ENCODE peak calls at places on chromosomes 16 and 17, in four cellular contexts. K is adipocyte, Y is HepG2, S is cardiac muscle cell. B is an unnamed sample. For H3K4me1, the result is how much of the 10 kb centered on the place peaks cover.

GRCh38 chr16:49972280-49972679 is 52.7 kb upstream of the CNEP1R1 start:
- DNase-seq in K (no peak), Y (no peak), S (no peak), B (no peak)

GRCh38 chr17:43536236-43537088 is 9.7 kb downstream of the ETV4 start:
- DNase-seq in K (peak), Y (no peak), S (no peak), B (no peak)

GRCh38 chr17:67525239-67526135 is 148.4 kb downstream of the PITPNC1 start:
- DNase-seq in K (no peak), Y (no peak), S (no peak), B (no peak)

GRCh38 chr17:50426814-50427787 is 1.1 kb downstream of the ACSF2 start:
- DNase-seq in K (peak), Y (peak), S (peak), B (peak)

GRCh38 chr16:64657316-64658011 is 464.4 kb downstream of the CDH11 start:
- DNase-seq in K (peak), Y (no peak), S (no peak), B (no peak)

GRCh38 chr16:89573826-89574680 is 1.5 kb upstream of the CPNE7 start:
- DNase-seq in K (no peak), Y (no peak), S (no peak), B (no peak)

GRCh38 chr16:30004811-30005242 is 6.0 kb downstream of the DOC2A start:
- DNase-seq in K (no peak), Y (no peak), S (no peak), B (peak)

GRCh38 chr16:371729-372521 is 1.6 kb upstream of the MRPL28 start:
- DNase-seq in K (no peak), Y (no peak), S (no peak), B (no peak)

GRCh38 chr16:68884867-68885266 is 41.5 kb downstream of the TANGO6 start:
- DNase-seq in K (no peak), Y (no peak), S (no peak), B (no peak)

GRCh38 chr16:85979605-85980004 is 80.6 kb downstream of the IRF8 start:
- DNase-seq in K (no peak), Y (no peak), S (no peak), B (peak)

GRCh38 chr17:27233059-27233458 is 60.9 kb upstream of the WSB1 start:
- DNase-seq in K (no peak), Y (no peak), S (no peak), B (no peak)

GRCh38 chr16:66516172-66516807 is 33.6 kb downstream of the TK2 start:
- DNase-seq in K (no peak), Y (no peak), S (no peak), B (peak)

GRCh38 chr17:78723001-78723796 is 58.9 kb downstream of the CYTH1 start:
- DNase-seq in K (no peak), Y (no peak), S (peak), B (no peak)

GRCh38 chr17:37406635-37407455 is at the start of the genes ACACA and TADA2A:
- DNase-seq in K (peak), Y (peak), S (peak), B (peak)

GRCh38 chr17:50087246-50087911 is 7.8 kb upstream of the PDK2 start:
- DNase-seq in K (peak), Y (peak), S (peak), B (peak)

GRCh38 chr16:24070851-24071250 is 185.3 kb upstream of the CACNG3 start:
- DNase-seq in K (peak), Y (peak), S (peak), B (peak)

GRCh38 chr17:7988750-7989178 is 13.7 kb upstream of the GUCY2D start:
- DNase-seq in K (peak), Y (peak), S (peak), B (peak)

GRCh38 chr16:29645699-29646187 is 17.3 kb upstream of the SPN start:
- DNase-seq in K (no peak), Y (peak), S (no peak), B (peak)

GRCh38 chr16:68450741-68451140 is 2.4 kb upstream of the SMPD3 start:
- DNase-seq in K (no peak), Y (no peak), S (no peak), B (no peak)

GRCh38 chr16:68786685-68787418 is 49.8 kb downstream of the CDH1 start:
- DNase-seq in K (no peak), Y (peak), S (no peak), B (peak)

GRCh38 chr17:71423871-71424546 is 696.8 kb upstream of the SOX9 start:
- DNase-seq in K (no peak), Y (no peak), S (no peak), B (no peak)

GRCh38 chr17:39209317-39210092 is 9.4 kb downstream of the RPL19 start:
- DNase-seq in K (peak), Y (no peak), S (peak), B (no peak)

GRCh38 chr16:12798846-12799245 is 4.8 kb downstream of the CPPED1 start:
- DNase-seq in K (no peak), Y (no peak), S (no peak), B (no peak)

GRCh38 chr17:6101706-6102105 is 31.5 kb downstream of the WSCD1 start:
- DNase-seq in K (no peak), Y (no peak), S (no peak), B (no peak)

GRCh38 chr17:70078549-70078948 is 3.5 kb downstream of the KCNJ16 start:
- DNase-seq in K (no peak), Y (no peak), S (no peak), B (no peak)

GRCh38 chr17:40791116-40791515 is 8.6 kb downstream of the KRT28 start:
- DNase-seq in K (peak), Y (no peak), S (no peak), B (no peak)

GRCh38 chr17:73695035-73695738 is 50.9 kb upstream of the SDK2 start:
- DNase-seq in K (no peak), Y (no peak), S (no peak), B (no peak)

GRCh38 chr17:66299721-66300120 is 2.7 kb upstream of the PRKCA start:
- DNase-seq in K (peak), Y (no peak), S (no peak), B (no peak)

GRCh38 chr17:41967141-41967920 is 736 bp downstream of the CNP start:
- DNase-seq in K (peak), Y (peak), S (peak), B (no peak)

GRCh38 chr16:13390093-13390985 is 488.9 kb downstream of the SHISA9 start:
- DNase-seq in K (no peak), Y (no peak), S (peak), B (no peak)

GRCh38 chr16:49581630-49582298 is 208.2 kb downstream of the C16orf78 start:
- DNase-seq in K (no peak), Y (no peak), S (peak), B (no peak)

GRCh38 chr17:67891481-67892119 is 66.3 kb downstream of the BPTF start:
- DNase-seq in K (peak), Y (no peak), S (peak), B (no peak)

GRCh38 chr17:61065263-61065773 is 334.3 kb upstream of the TBX2 start:
- DNase-seq in K (peak), Y (peak), S (peak), B (peak)

GRCh38 chr16:59886021-59886420 is 1151.9 kb upstream of the GOT2 start:
- DNase-seq in K (peak), Y (no peak), S (no peak), B (no peak)

GRCh38 chr16:19284207-19284606 is 1.3 kb upstream of the CLEC19A start:
- DNase-seq in K (peak), Y (no peak), S (no peak), B (peak)

GRCh38 chr16:66408181-66409048 is 18.7 kb upstream of the BEAN1 start:
- DNase-seq in K (peak), Y (peak), S (peak), B (peak)

GRCh38 chr16:82993874-82994375 is 367.2 kb downstream of the CDH13 start:
- DNase-seq in K (no peak), Y (no peak), S (no peak), B (no peak)

GRCh38 chr17:27810902-27811557 is 10.7 kb upstream of the NOS2 start:
- DNase-seq in K (no peak), Y (no peak), S (no peak), B (no peak)

DNA sequence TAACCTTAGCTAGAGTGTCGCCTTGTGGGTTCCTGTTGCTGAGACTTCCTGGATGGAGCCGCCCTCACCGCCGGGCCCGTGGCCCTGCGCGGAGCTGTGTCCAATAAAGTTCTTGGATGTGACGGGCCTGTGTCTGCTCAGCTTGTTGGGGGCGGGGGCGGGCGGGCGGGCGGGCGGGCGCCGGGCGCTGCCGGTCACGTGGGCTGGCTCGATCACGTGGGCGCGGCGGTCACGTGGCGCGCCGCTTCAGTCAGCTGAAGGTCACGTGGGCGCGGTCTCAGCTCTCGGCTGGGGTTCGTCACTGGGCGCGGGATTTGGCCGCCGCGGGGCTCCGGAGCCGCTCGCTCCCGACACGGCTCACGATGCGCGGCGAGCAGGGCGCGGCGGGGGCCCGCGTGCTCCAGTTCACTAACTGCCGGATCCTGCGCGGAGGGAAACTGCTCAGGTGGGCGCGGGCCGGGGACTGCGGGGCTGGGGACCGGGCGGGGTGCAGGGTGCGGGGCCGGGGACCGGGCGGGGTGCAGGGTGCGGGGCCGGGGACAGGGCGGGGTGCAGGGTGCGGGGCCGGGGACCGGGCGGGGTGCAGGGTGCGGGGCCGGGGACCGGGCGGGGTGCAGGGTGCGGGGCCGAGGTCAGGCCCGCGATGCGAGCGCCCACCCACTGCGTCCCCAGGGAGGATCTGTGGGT is at the start of gene AMDHD2:
- DNase-seq in K (peak), Y (peak), S (peak), B (peak)
- H3K4me1 ChIP-seq in K (half or more), Y (half or more), S (under half), B (under half)

DNA sequence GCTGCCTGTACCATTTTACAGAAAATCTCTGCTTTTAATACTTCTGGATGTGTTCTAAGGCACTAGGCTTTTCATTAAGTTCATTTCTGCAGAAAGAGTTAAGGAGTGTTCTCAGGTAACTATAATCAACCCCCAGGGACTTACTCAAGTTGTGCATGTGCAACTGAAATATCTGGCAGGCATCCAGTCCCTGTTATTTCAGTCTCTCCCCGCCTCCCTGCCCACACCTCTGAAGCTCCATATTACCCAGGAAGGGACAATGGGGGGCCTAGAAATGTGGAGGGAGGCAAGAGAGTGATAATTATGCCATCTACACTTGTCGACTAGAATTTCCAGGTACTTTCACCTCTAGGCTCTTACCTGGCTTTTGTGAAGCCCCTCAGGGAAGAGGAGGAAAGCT is 432.2 kb downstream of the MAF start:
- DNase-seq in K (no peak), Y (no peak), S (no peak), B (no peak)
- H3K4me1 ChIP-seq in K (under half), Y (under half), S (under half), B (under half)

GRCh38 chr17:81419333-81419885 is 24.2 kb downstream of the BAHCC1 start:
- DNase-seq in K (peak), Y (no peak), S (peak), B (peak)
- H3K4me1 ChIP-seq in K (half or more), Y (under half), S (under half), B (under half)

GRCh38 chr16:9042533-9042932 is 48.9 kb upstream of the HAPSTR1 start:
- DNase-seq in K (no peak), Y (no peak), S (no peak), B (no peak)

GRCh38 chr16:9040766-9041430 is 50.5 kb upstream of the HAPSTR1 start:
- DNase-seq in K (no peak), Y (no peak), S (no peak), B (no peak)

GRCh38 chr16:9039208-9039607 is 52.2 kb upstream of the HAPSTR1 start:
- DNase-seq in K (peak), Y (no peak), S (peak), B (no peak)

GRCh38 chr16:9046667-9047055 is 44.8 kb upstream of the HAPSTR1 start:
- DNase-seq in K (no peak), Y (no peak), S (no peak), B (no peak)

GRCh38 chr16:9042943-9043680 is 48.3 kb upstream of the HAPSTR1 start:
- DNase-seq in K (peak), Y (no peak), S (no peak), B (no peak)
- H3K4me1 ChIP-seq in K (under half), Y (under half), S (under half), B (under half)

DNA sequence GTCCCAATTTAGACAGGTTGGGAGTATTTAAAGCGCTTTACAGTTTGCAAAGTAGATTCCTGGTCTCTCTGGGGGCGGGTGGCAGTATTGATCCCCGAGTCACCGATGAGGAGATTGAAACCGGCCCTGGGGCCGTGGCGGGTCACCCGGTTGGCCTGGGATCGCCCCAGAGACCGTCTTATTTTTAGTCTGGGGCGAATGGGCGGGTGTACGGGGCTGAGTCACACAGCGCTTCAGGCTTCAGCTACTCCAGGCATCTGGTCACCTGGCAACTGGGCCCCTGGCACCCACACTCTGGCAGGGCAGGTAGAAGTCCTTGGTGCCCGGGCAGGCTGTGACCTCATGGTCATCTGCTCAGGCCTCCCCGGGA is 669 bp downstream of the MIEF2 start:
- DNase-seq in K (peak), Y (peak), S (peak), B (peak)
- H3K4me1 ChIP-seq in K (under half), Y (under half), S (under half), B (under half)

GRCh38 chr16:70702624-70703023 is 16.8 kb upstream of the MTSS2 start:
- DNase-seq in K (no peak), Y (no peak), S (no peak), B (no peak)

GRCh38 chr16:70703835-70704381 is 18.1 kb upstream of the MTSS2 start:
- DNase-seq in K (no peak), Y (no peak), S (no peak), B (no peak)

GRCh38 chr16:70704586-70704985 is 18.7 kb upstream of the MTSS2 start:
- DNase-seq in K (no peak), Y (no peak), S (no peak), B (peak)

GRCh38 chr16:70701998-70702397 is 16.1 kb upstream of the MTSS2 start:
- DNase-seq in K (no peak), Y (no peak), S (no peak), B (no peak)

GRCh38 chr16:70703041-70703834 is 17.4 kb upstream of the MTSS2 start:
- DNase-seq in K (peak), Y (peak), S (peak), B (no peak)
- H3K4me1 ChIP-seq in K (under half), Y (half or more), S (under half), B (under half)

DNA sequence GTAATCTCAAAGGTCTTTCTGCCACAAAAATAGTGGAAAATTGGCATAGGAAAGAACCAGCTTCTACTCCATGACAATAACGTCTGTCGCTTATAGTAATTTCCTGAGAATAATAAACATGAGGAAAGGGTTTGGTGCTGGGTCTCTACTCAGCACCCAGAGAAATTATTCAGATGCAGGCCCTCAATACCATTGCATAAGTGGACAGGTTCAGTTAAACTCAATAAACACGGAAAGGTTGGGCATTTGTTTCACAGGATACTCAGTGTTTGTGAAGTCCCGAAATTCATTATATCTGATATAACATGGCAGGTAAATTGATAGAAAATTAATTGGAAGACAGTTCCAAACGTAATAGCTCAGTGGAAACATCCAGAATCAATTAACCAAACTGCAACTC is 254.0 kb downstream of the CNTNAP4 start:
- DNase-seq in K (no peak), Y (no peak), S (no peak), B (no peak)
- H3K4me1 ChIP-seq in K (under half), Y (under half), S (under half), B (under half)

DNA sequence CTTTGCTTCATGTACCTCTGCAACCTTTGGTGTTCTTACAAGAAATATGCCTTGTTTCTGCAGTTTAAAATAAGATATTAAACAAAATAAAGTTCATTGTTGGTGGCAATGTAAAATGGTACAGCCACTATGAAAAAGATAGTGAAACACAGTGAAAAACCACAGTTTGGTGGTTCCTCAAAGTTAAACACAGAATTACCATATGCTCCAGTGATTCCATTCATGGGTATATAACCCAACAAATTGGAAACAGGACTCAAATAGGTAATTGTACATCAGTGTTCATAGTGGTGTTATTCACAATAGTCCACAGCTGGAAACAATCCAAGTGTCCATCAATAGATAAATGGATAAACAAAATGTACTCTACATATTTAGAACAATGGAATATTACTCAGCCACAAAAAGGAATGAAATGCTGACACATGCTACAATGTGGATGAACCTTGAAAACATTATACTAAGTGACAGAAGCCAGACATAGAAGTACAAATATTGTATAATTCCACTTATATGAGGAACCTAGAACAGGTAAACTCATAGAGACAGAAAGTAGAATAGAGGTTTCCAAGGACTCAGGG is 49.2 kb downstream of the CUEDC1 start:
- DNase-seq in K (no peak), Y (no peak), S (no peak), B (no peak)
- H3K4me1 ChIP-seq in K (under half), Y (half or more), S (under half), B (under half)

DNA sequence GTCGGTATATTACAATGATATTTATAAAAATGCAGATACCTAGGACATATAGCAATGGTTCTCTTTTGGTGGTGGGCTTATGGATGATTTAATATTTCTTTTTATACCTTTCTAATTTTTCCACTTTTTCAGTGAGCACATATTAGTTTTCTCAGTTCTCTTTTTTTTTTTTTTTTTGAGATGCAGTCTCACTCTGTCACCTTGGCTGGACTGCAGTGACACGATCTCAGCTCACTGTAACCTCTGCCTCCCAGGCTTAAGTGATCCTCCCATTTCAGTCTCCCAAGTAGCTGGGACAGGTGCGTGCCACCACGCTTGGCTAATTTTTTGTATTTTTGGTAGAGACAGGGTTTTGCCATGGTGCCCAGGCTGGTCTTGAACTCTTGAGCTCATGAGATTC is 15.1 kb downstream of the MAP3K14 start:
- DNase-seq in K (no peak), Y (no peak), S (no peak), B (no peak)
- H3K4me1 ChIP-seq in K (under half), Y (under half), S (under half), B (under half)